ENCODE peak calls at places on chromosomes 5 and 9, in five cellular contexts. One of them, this sample, is unnamed.

GRCh38 chr9:131915181-131915580 is 164.5 kb downstream of the MED27 start:
- DNase-seq in heart right ventricle: no peak
- DNase-seq in neuronal stem cell: no peak
- DNase-seq in HCT116: no peak
- DNase-seq in sigmoid colon: no peak
- DNase-seq in this sample: no peak

GRCh38 chr5:3996871-3997410 is 401.3 kb downstream of the IRX1 start:
- DNase-seq in heart right ventricle: no peak
- DNase-seq in HCT116: no peak
- DNase-seq in sigmoid colon: no peak
- DNase-seq in neuronal stem cell: no peak
- DNase-seq in this sample: no peak

GRCh38 chr5:7325975-7326911 is 69.7 kb upstream of the ADCY2 start:
- DNase-seq in sigmoid colon: no peak
- DNase-seq in heart right ventricle: no peak
- DNase-seq in neuronal stem cell: no peak
- DNase-seq in HCT116: no peak
- DNase-seq in this sample: no peak

GRCh38 chr5:1129725-1130082 is 17.8 kb upstream of the SLC12A7 start:
- DNase-seq in sigmoid colon: no peak
- DNase-seq in heart right ventricle: no peak
- DNase-seq in neuronal stem cell: no peak
- DNase-seq in HCT116: no peak
- DNase-seq in this sample: no peak

GRCh38 chr9:134637696-134638502 is 3.7 kb upstream of the COL5A1 start:
- DNase-seq in HCT116: no peak
- DNase-seq in sigmoid colon: peak; percentile 47
- DNase-seq in neuronal stem cell: no peak
- DNase-seq in heart right ventricle: no peak
- DNase-seq in this sample: no peak

GRCh38 chr5:92613546-92613945 is 967.5 kb downstream of the NR2F1-AS1 start:
- DNase-seq in HCT116: peak; percentile 1
- DNase-seq in neuronal stem cell: no peak
- DNase-seq in sigmoid colon: no peak
- DNase-seq in heart right ventricle: no peak
- DNase-seq in this sample: no peak

GRCh38 chr5:71564884-71565283 is 22.3 kb upstream of the MCCC2 start:
- DNase-seq in heart right ventricle: no peak
- DNase-seq in sigmoid colon: no peak
- DNase-seq in neuronal stem cell: no peak
- DNase-seq in HCT116: no peak
- DNase-seq in this sample: no peak

GRCh38 chr9:6355728-6356127 is 27.6 kb downstream of the TPD52L3 start:
- DNase-seq in sigmoid colon: no peak
- DNase-seq in neuronal stem cell: no peak
- DNase-seq in heart right ventricle: no peak
- DNase-seq in HCT116: no peak
- DNase-seq in this sample: no peak

GRCh38 chr9:8736805-8737204 is 937.2 kb upstream of the DMAC1 start:
- DNase-seq in sigmoid colon: no peak
- DNase-seq in heart right ventricle: no peak
- DNase-seq in HCT116: no peak
- DNase-seq in neuronal stem cell: no peak
- DNase-seq in this sample: no peak

GRCh38 chr9:23321049-23321448 is 505.0 kb downstream of the ELAVL2 start:
- DNase-seq in HCT116: no peak
- DNase-seq in sigmoid colon: no peak
- DNase-seq in heart right ventricle: no peak
- DNase-seq in neuronal stem cell: no peak
- DNase-seq in this sample: no peak

GRCh38 chr5:54722846-54723433 is 205.4 kb downstream of the SNX18 start:
- DNase-seq in HCT116: no peak
- DNase-seq in sigmoid colon: no peak
- DNase-seq in heart right ventricle: no peak
- DNase-seq in neuronal stem cell: no peak
- DNase-seq in this sample: peak; percentile 83

GRCh38 chr5:4373051-4373450 is 767.1 kb upstream of the ADAMTS16 start:
- DNase-seq in sigmoid colon: no peak
- DNase-seq in neuronal stem cell: no peak
- DNase-seq in heart right ventricle: no peak
- DNase-seq in HCT116: no peak
- DNase-seq in this sample: no peak

GRCh38 chr9:135282001-135282731 is 194.7 kb downstream of the OLFM1 start:
- DNase-seq in HCT116: peak; percentile 27
- DNase-seq in heart right ventricle: peak; percentile 67
- DNase-seq in sigmoid colon: peak; percentile 76
- DNase-seq in neuronal stem cell: no peak
- DNase-seq in this sample: no peak

GRCh38 chr9:72560086-72560485 is 38.7 kb downstream of the TMC1 start:
- DNase-seq in neuronal stem cell: no peak
- DNase-seq in HCT116: no peak
- DNase-seq in sigmoid colon: no peak
- DNase-seq in heart right ventricle: no peak
- DNase-seq in this sample: no peak

GRCh38 chr5:32961066-32961429 is 249.9 kb downstream of the NPR3 start:
- DNase-seq in neuronal stem cell: no peak
- DNase-seq in HCT116: no peak
- DNase-seq in sigmoid colon: no peak
- DNase-seq in heart right ventricle: no peak
- DNase-seq in this sample: no peak

GRCh38 chr5:65760504-65761275 is 38.7 kb downstream of the NLN start:
- DNase-seq in sigmoid colon: no peak
- DNase-seq in neuronal stem cell: no peak
- DNase-seq in heart right ventricle: peak; percentile 56
- DNase-seq in HCT116: no peak
- DNase-seq in this sample: no peak

GRCh38 chr5:870973-871372 is 20.2 kb upstream of the ZDHHC11 start:
- DNase-seq in HCT116: no peak
- DNase-seq in neuronal stem cell: no peak
- DNase-seq in heart right ventricle: no peak
- DNase-seq in sigmoid colon: no peak
- DNase-seq in this sample: no peak

GRCh38 chr5:1374680-1375055 is 29.8 kb upstream of the CLPTM1L start:
- DNase-seq in HCT116: no peak
- DNase-seq in heart right ventricle: no peak
- DNase-seq in sigmoid colon: no peak
- DNase-seq in neuronal stem cell: no peak
- DNase-seq in this sample: no peak

GRCh38 chr5:122665087-122665486 is 109.8 kb upstream of the SNX2 start:
- DNase-seq in HCT116: no peak
- DNase-seq in heart right ventricle: no peak
- DNase-seq in sigmoid colon: no peak
- DNase-seq in neuronal stem cell: no peak
- DNase-seq in this sample: no peak

GRCh38 chr5:31291323-31291854 is 97.9 kb downstream of the CDH6 start:
- DNase-seq in neuronal stem cell: no peak
- DNase-seq in heart right ventricle: no peak
- DNase-seq in HCT116: no peak
- DNase-seq in sigmoid colon: no peak
- DNase-seq in this sample: no peak

DNA sequence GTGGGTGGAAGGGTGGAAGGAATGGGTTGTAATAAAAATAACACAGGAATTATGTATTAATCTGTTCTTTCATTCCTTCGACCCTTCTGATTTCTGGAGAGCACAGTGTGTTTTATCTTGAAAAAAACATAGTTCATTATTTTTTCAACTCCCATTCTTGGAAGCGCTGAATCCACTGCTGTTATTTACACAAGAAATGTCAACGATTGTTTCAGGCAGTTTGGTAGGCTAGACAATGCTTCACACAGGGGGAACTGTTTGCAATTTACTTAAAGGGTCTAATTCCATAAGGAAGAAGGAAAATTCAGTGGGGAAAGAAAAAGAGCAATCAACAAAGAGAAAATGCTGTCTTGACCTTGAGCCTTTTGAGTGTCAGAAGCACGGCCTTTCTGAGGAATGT is 142.8 kb downstream of the TLE1 start:
- DNase-seq in sigmoid colon: no peak
- DNase-seq in HCT116: no peak
- DNase-seq in heart right ventricle: no peak
- DNase-seq in neuronal stem cell: no peak
- DNase-seq in this sample: peak; percentile 31
- H3K4me3 ChIP-seq in sigmoid colon: no peak overlapping the region
- H3K4me3 ChIP-seq in HCT116: no peak overlapping the region
- H3K4me3 ChIP-seq in heart right ventricle: no peak overlapping the region
- H3K4me3 ChIP-seq in neuronal stem cell: no peak overlapping the region
- H3K4me3 ChIP-seq in this sample: no peak overlapping the region

DNA sequence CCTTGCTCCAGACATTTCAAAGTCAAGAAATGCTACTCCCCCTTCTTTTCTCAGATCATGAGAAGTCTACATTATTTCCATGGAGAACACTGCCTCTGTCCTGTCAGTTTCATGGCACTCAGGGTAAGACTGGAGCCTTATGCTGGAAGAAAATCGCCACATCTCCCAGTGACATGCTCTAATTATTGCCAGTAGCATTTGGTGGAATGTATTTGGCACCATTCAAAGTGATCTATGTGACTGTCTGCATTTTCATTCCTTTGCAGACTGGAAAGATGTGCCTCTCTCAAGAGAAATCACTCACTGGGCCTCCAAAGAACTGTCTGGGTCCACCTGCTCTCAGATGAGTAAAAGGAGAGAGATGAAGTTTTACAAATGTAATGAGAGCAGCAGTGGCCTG is 840 bp upstream of the PLCXD3 start:
- DNase-seq in HCT116: no peak
- DNase-seq in sigmoid colon: no peak
- DNase-seq in neuronal stem cell: no peak
- DNase-seq in heart right ventricle: no peak
- DNase-seq in this sample: no peak
- H3K27ac ChIP-seq in HCT116: no peak overlapping the region
- H3K27ac ChIP-seq in sigmoid colon: no peak overlapping the region
- H3K27ac ChIP-seq in neuronal stem cell: no peak overlapping the region
- H3K27ac ChIP-seq in heart right ventricle: peak overlapping the region; percentile 70
- H3K27ac ChIP-seq in this sample: no peak overlapping the region

GRCh38 chr5:149413477-149414210 is 34.6 kb upstream of the IL17B start:
- DNase-seq in heart right ventricle: no peak
- DNase-seq in neuronal stem cell: no peak
- DNase-seq in sigmoid colon: peak; percentile 69
- DNase-seq in HCT116: no peak
- DNase-seq in this sample: no peak

GRCh38 chr5:149417714-149418368 is 38.7 kb upstream of the IL17B start:
- DNase-seq in heart right ventricle: peak; percentile 9
- DNase-seq in HCT116: no peak
- DNase-seq in sigmoid colon: peak; percentile 70
- DNase-seq in neuronal stem cell: no peak
- DNase-seq in this sample: no peak

GRCh38 chr5:149414405-149415244 is 35.5 kb upstream of the IL17B start:
- DNase-seq in sigmoid colon: peak; percentile 86
- DNase-seq in neuronal stem cell: no peak
- DNase-seq in HCT116: no peak
- DNase-seq in heart right ventricle: peak; percentile 81
- DNase-seq in this sample: peak; percentile 64

GRCh38 chr5:149416977-149417713 is 38.1 kb upstream of the IL17B start:
- DNase-seq in heart right ventricle: peak; percentile 30
- DNase-seq in HCT116: no peak
- DNase-seq in neuronal stem cell: no peak
- DNase-seq in sigmoid colon: peak; percentile 82
- DNase-seq in this sample: no peak

GRCh38 chr5:149415245-149415967 is 36.3 kb upstream of the IL17B start:
- DNase-seq in HCT116: no peak
- DNase-seq in heart right ventricle: no peak
- DNase-seq in sigmoid colon: peak; percentile 69
- DNase-seq in neuronal stem cell: no peak
- DNase-seq in this sample: no peak
- H3K4me3 ChIP-seq in HCT116: no peak overlapping the region
- H3K4me3 ChIP-seq in heart right ventricle: no peak overlapping the region
- H3K4me3 ChIP-seq in sigmoid colon: peak overlapping the region; percentile 75
- H3K4me3 ChIP-seq in neuronal stem cell: no peak overlapping the region
- H3K4me3 ChIP-seq in this sample: no peak overlapping the region

GRCh38 chr5:142960309-142960696 is 190.1 kb downstream of the ARHGAP26 start:
- DNase-seq in sigmoid colon: no peak
- DNase-seq in HCT116: peak; percentile 81
- DNase-seq in heart right ventricle: no peak
- DNase-seq in neuronal stem cell: no peak
- DNase-seq in this sample: peak; percentile 70
- H3K27ac ChIP-seq in sigmoid colon: no peak overlapping the region
- H3K27ac ChIP-seq in HCT116: peak overlapping the region; percentile 61
- H3K27ac ChIP-seq in heart right ventricle: peak overlapping the region; percentile 71
- H3K27ac ChIP-seq in neuronal stem cell: no peak overlapping the region
- H3K27ac ChIP-seq in this sample: peak overlapping the region; percentile 74

GRCh38 chr5:157460921-157461792 is 1.1 kb downstream of the NIPAL4 start:
- DNase-seq in neuronal stem cell: no peak
- DNase-seq in heart right ventricle: no peak
- DNase-seq in HCT116: no peak
- DNase-seq in sigmoid colon: no peak
- DNase-seq in this sample: no peak
- H3K4me3 ChIP-seq in neuronal stem cell: no peak overlapping the region
- H3K4me3 ChIP-seq in heart right ventricle: no peak overlapping the region
- H3K4me3 ChIP-seq in HCT116: no peak overlapping the region
- H3K4me3 ChIP-seq in sigmoid colon: peak overlapping the region; percentile 60
- H3K4me3 ChIP-seq in this sample: no peak overlapping the region

DNA sequence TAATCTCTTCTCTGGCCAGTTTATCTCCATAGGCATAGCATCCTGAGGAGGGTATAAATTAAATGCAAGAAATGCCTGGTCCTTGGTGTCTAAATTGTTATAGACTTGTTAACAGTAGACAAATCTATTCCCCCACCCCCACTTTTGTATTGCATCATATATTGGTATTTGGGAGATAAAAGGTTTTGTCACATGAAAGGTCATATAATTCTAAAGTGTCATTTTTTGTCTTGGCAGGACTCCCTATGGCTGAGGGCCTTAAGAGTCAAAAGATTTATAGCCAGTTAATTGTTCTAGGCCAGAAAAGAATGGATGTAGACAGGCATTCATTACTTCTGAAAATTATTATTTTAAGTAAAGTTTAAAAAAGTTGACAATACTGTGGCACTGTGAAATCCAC is 90.3 kb upstream of the MOCS2 start:
- DNase-seq in HCT116: no peak
- DNase-seq in sigmoid colon: no peak
- DNase-seq in heart right ventricle: no peak
- DNase-seq in neuronal stem cell: no peak
- DNase-seq in this sample: no peak
- H3K27ac ChIP-seq in HCT116: no peak overlapping the region
- H3K27ac ChIP-seq in sigmoid colon: no peak overlapping the region
- H3K27ac ChIP-seq in heart right ventricle: no peak overlapping the region
- H3K27ac ChIP-seq in neuronal stem cell: no peak overlapping the region
- H3K27ac ChIP-seq in this sample: no peak overlapping the region